ENCODE peak calls at places on chromosome 6, in six cellular contexts. One of them, this sample, is unnamed.

GRCh38 chr6:42025790-42026311 is 24.5 kb upstream of the TAF8 start:
- DNase-seq in B cell: no peak
- DNase-seq in RPMI8226: no peak
- DNase-seq in neural crest cell: no peak
- DNase-seq in CD8-positive, alpha-beta memory T cell: no peak
- DNase-seq in HTR-8/SVneo: no peak
- DNase-seq in this sample: no peak

GRCh38 chr6:26576929-26577719 is 19.6 kb upstream of the ABT1 start:
- DNase-seq in HTR-8/SVneo: no peak
- DNase-seq in B cell: no peak
- DNase-seq in neural crest cell: peak
- DNase-seq in RPMI8226: peak
- DNase-seq in CD8-positive, alpha-beta memory T cell: peak
- DNase-seq in this sample: no peak

GRCh38 chr6:148671085-148671484 is 75.7 kb upstream of the UST start:
- DNase-seq in CD8-positive, alpha-beta memory T cell: no peak
- DNase-seq in HTR-8/SVneo: no peak
- DNase-seq in B cell: no peak
- DNase-seq in neural crest cell: no peak
- DNase-seq in RPMI8226: no peak
- DNase-seq in this sample: no peak

GRCh38 chr6:147459772-147460171 is 48.7 kb upstream of the SAMD5 start:
- DNase-seq in B cell: no peak
- DNase-seq in RPMI8226: no peak
- DNase-seq in neural crest cell: no peak
- DNase-seq in CD8-positive, alpha-beta memory T cell: no peak
- DNase-seq in HTR-8/SVneo: no peak
- DNase-seq in this sample: no peak

GRCh38 chr6:21887301-21888185 is 294.0 kb downstream of the SOX4 start:
- DNase-seq in neural crest cell: no peak
- DNase-seq in CD8-positive, alpha-beta memory T cell: no peak
- DNase-seq in B cell: no peak
- DNase-seq in HTR-8/SVneo: no peak
- DNase-seq in RPMI8226: no peak
- DNase-seq in this sample: no peak

GRCh38 chr6:7541175-7542064 is at the start of gene DSP:
- DNase-seq in RPMI8226: peak
- DNase-seq in neural crest cell: peak
- DNase-seq in B cell: peak
- DNase-seq in HTR-8/SVneo: peak
- DNase-seq in CD8-positive, alpha-beta memory T cell: peak
- DNase-seq in this sample: no peak

GRCh38 chr6:36334343-36334742 is 2.3 kb downstream of the BNIP5 start:
- DNase-seq in HTR-8/SVneo: no peak
- DNase-seq in RPMI8226: no peak
- DNase-seq in B cell: no peak
- DNase-seq in CD8-positive, alpha-beta memory T cell: no peak
- DNase-seq in neural crest cell: no peak
- DNase-seq in this sample: no peak

GRCh38 chr6:77324851-77325250 is 138.4 kb downstream of the HTR1B start:
- DNase-seq in neural crest cell: no peak
- DNase-seq in HTR-8/SVneo: no peak
- DNase-seq in B cell: no peak
- DNase-seq in RPMI8226: no peak
- DNase-seq in CD8-positive, alpha-beta memory T cell: no peak
- DNase-seq in this sample: no peak

GRCh38 chr6:43714311-43715055 is 26.9 kb upstream of the MRPS18A start:
- DNase-seq in neural crest cell: no peak
- DNase-seq in RPMI8226: peak
- DNase-seq in HTR-8/SVneo: no peak
- DNase-seq in B cell: no peak
- DNase-seq in CD8-positive, alpha-beta memory T cell: no peak
- DNase-seq in this sample: no peak